ENCODE peak calls at places on chromosomes 12 and 14, in seven cellular contexts. One of them, this sample, is unnamed.
A peak's percentile ranks its signal among the peaks of the same experiment; 100 is the strongest.

GRCh38 chr14:35380794-35381193 is 23.8 kb downstream of the NFKBIA start:
- DNase-seq in WTC11: no peak
- DNase-seq in A549: peak; percentile 70
- DNase-seq in mammary epithelial cell: no peak
- DNase-seq in cardiac fibroblast: no peak
- DNase-seq in progenitor cell of endocrine pancreas: no peak
- DNase-seq in neural progenitor cell: no peak
- DNase-seq in this sample: no peak

GRCh38 chr14:59190372-59190771 is 1.9 kb downstream of the DAAM1 start:
- DNase-seq in WTC11: peak; percentile 31
- DNase-seq in A549: peak; percentile 29
- DNase-seq in mammary epithelial cell: no peak
- DNase-seq in cardiac fibroblast: peak; percentile 48
- DNase-seq in progenitor cell of endocrine pancreas: no peak
- DNase-seq in neural progenitor cell: peak; percentile 70
- DNase-seq in this sample: peak; percentile 21

GRCh38 chr14:90405755-90406154 is 8.9 kb downstream of the CALM1 start:
- DNase-seq in WTC11: no peak
- DNase-seq in A549: no peak
- DNase-seq in mammary epithelial cell: no peak
- DNase-seq in cardiac fibroblast: no peak
- DNase-seq in progenitor cell of endocrine pancreas: no peak
- DNase-seq in neural progenitor cell: no peak
- DNase-seq in this sample: no peak

GRCh38 chr14:42013560-42013959 is 406.9 kb downstream of the LRFN5 start:
- DNase-seq in WTC11: no peak
- DNase-seq in A549: no peak
- DNase-seq in mammary epithelial cell: no peak
- DNase-seq in cardiac fibroblast: no peak
- DNase-seq in progenitor cell of endocrine pancreas: no peak
- DNase-seq in neural progenitor cell: no peak
- DNase-seq in this sample: no peak

GRCh38 chr14:94770251-94770749 is 387 bp upstream of the GSC start:
- DNase-seq in WTC11: no peak
- DNase-seq in A549: no peak
- DNase-seq in mammary epithelial cell: no peak
- DNase-seq in cardiac fibroblast: no peak
- DNase-seq in progenitor cell of endocrine pancreas: no peak
- DNase-seq in neural progenitor cell: peak; percentile 94
- DNase-seq in this sample: no peak

GRCh38 chr14:71290960-71291466 is 383.8 kb downstream of the PCNX1 start:
- DNase-seq in WTC11: no peak
- DNase-seq in A549: peak; percentile 46
- DNase-seq in mammary epithelial cell: peak; percentile 89
- DNase-seq in cardiac fibroblast: peak; percentile 60
- DNase-seq in progenitor cell of endocrine pancreas: no peak
- DNase-seq in neural progenitor cell: no peak
- DNase-seq in this sample: no peak

GRCh38 chr12:80714846-80715245 is 1.9 kb upstream of the MYF5 start:
- DNase-seq in WTC11: no peak
- DNase-seq in A549: no peak
- DNase-seq in mammary epithelial cell: no peak
- DNase-seq in cardiac fibroblast: no peak
- DNase-seq in progenitor cell of endocrine pancreas: no peak
- DNase-seq in neural progenitor cell: no peak
- DNase-seq in this sample: no peak

GRCh38 chr14:100577986-100578431 is 9.2 kb downstream of the BEGAIN start:
- DNase-seq in WTC11: peak; percentile 4
- DNase-seq in A549: no peak
- DNase-seq in mammary epithelial cell: no peak
- DNase-seq in cardiac fibroblast: no peak
- DNase-seq in progenitor cell of endocrine pancreas: no peak
- DNase-seq in neural progenitor cell: no peak
- DNase-seq in this sample: no peak

GRCh38 chr12:132828706-132829534 is at the start of gene GOLGA3:
- DNase-seq in WTC11: peak; percentile 95
- DNase-seq in A549: peak; percentile 98
- DNase-seq in mammary epithelial cell: peak; percentile 89
- DNase-seq in cardiac fibroblast: peak; percentile 96
- DNase-seq in progenitor cell of endocrine pancreas: peak; percentile 89
- DNase-seq in neural progenitor cell: peak; percentile 97
- DNase-seq in this sample: peak; percentile 94

GRCh38 chr14:36520601-36521525 is 831 bp upstream of the NKX2-1 start:
- DNase-seq in WTC11: peak; percentile 73
- DNase-seq in A549: peak; percentile 57
- DNase-seq in mammary epithelial cell: peak; percentile 30
- DNase-seq in cardiac fibroblast: peak; percentile 15
- DNase-seq in progenitor cell of endocrine pancreas: peak; percentile 47
- DNase-seq in neural progenitor cell: peak; percentile 84
- DNase-seq in this sample: peak; percentile 75

GRCh38 chr12:27705263-27705662 is 5.4 kb upstream of the MRPS35 start:
- DNase-seq in WTC11: peak; percentile 54
- DNase-seq in A549: no peak
- DNase-seq in mammary epithelial cell: no peak
- DNase-seq in cardiac fibroblast: no peak
- DNase-seq in progenitor cell of endocrine pancreas: no peak
- DNase-seq in neural progenitor cell: peak; percentile 52
- DNase-seq in this sample: peak; percentile 11

GRCh38 chr14:54349713-54350112 is 47.1 kb upstream of the CDKN3 start:
- DNase-seq in WTC11: no peak
- DNase-seq in A549: no peak
- DNase-seq in mammary epithelial cell: no peak
- DNase-seq in cardiac fibroblast: no peak
- DNase-seq in progenitor cell of endocrine pancreas: no peak
- DNase-seq in neural progenitor cell: no peak
- DNase-seq in this sample: no peak

GRCh38 chr12:47328831-47329545 is 249.2 kb upstream of the AMIGO2 start:
- DNase-seq in WTC11: no peak
- DNase-seq in A549: no peak
- DNase-seq in mammary epithelial cell: peak; percentile 55
- DNase-seq in cardiac fibroblast: peak; percentile 51
- DNase-seq in progenitor cell of endocrine pancreas: no peak
- DNase-seq in neural progenitor cell: no peak
- DNase-seq in this sample: no peak

GRCh38 chr12:106118-106561 is 39.6 kb downstream of the IQSEC3 start:
- DNase-seq in WTC11: peak; percentile 46
- DNase-seq in A549: peak; percentile 25
- DNase-seq in mammary epithelial cell: no peak
- DNase-seq in cardiac fibroblast: no peak
- DNase-seq in progenitor cell of endocrine pancreas: no peak
- DNase-seq in neural progenitor cell: peak; percentile 63
- DNase-seq in this sample: no peak

GRCh38 chr14:91310620-91311283 is 66.2 kb upstream of the GPR68 start:
- DNase-seq in WTC11: no peak
- DNase-seq in A549: no peak
- DNase-seq in mammary epithelial cell: no peak
- DNase-seq in cardiac fibroblast: no peak
- DNase-seq in progenitor cell of endocrine pancreas: no peak
- DNase-seq in neural progenitor cell: no peak
- DNase-seq in this sample: no peak

GRCh38 chr12:89662623-89663022 is 46.0 kb downstream of the ATP2B1 start:
- DNase-seq in WTC11: no peak
- DNase-seq in A549: no peak
- DNase-seq in mammary epithelial cell: no peak
- DNase-seq in cardiac fibroblast: peak; percentile 25
- DNase-seq in progenitor cell of endocrine pancreas: no peak
- DNase-seq in neural progenitor cell: no peak
- DNase-seq in this sample: no peak

GRCh38 chr12:14473707-14474287 is 93.9 kb downstream of the PLBD1 start:
- DNase-seq in WTC11: no peak
- DNase-seq in A549: peak; percentile 50
- DNase-seq in mammary epithelial cell: peak; percentile 6
- DNase-seq in cardiac fibroblast: peak; percentile 34
- DNase-seq in progenitor cell of endocrine pancreas: no peak
- DNase-seq in neural progenitor cell: peak; percentile 15
- DNase-seq in this sample: no peak

GRCh38 chr14:50961606-50962259 is 17.4 kb upstream of the PYGL start:
- DNase-seq in WTC11: no peak
- DNase-seq in A549: peak; percentile 78
- DNase-seq in mammary epithelial cell: peak; percentile 74
- DNase-seq in cardiac fibroblast: peak; percentile 86
- DNase-seq in progenitor cell of endocrine pancreas: no peak
- DNase-seq in neural progenitor cell: no peak
- DNase-seq in this sample: no peak

GRCh38 chr12:5165296-5165970 is 121.8 kb downstream of the KCNA5 start:
- DNase-seq in WTC11: no peak
- DNase-seq in A549: no peak
- DNase-seq in mammary epithelial cell: no peak
- DNase-seq in cardiac fibroblast: no peak
- DNase-seq in progenitor cell of endocrine pancreas: no peak
- DNase-seq in neural progenitor cell: no peak
- DNase-seq in this sample: no peak

GRCh38 chr14:96189288-96189711 is 15.3 kb upstream of the BDKRB2 start:
- DNase-seq in WTC11: no peak
- DNase-seq in A549: no peak
- DNase-seq in mammary epithelial cell: no peak
- DNase-seq in cardiac fibroblast: peak; percentile 69
- DNase-seq in progenitor cell of endocrine pancreas: no peak
- DNase-seq in neural progenitor cell: no peak
- DNase-seq in this sample: no peak

GRCh38 chr12:10632226-10632625 is 18.8 kb upstream of the MAGOHB start:
- DNase-seq in WTC11: no peak
- DNase-seq in A549: no peak
- DNase-seq in mammary epithelial cell: no peak
- DNase-seq in cardiac fibroblast: no peak
- DNase-seq in progenitor cell of endocrine pancreas: no peak
- DNase-seq in neural progenitor cell: no peak
- DNase-seq in this sample: no peak

GRCh38 chr12:84397279-84397678 is 515.3 kb downstream of the SLC6A15 start:
- DNase-seq in WTC11: no peak
- DNase-seq in A549: no peak
- DNase-seq in mammary epithelial cell: no peak
- DNase-seq in cardiac fibroblast: peak; percentile 7
- DNase-seq in progenitor cell of endocrine pancreas: no peak
- DNase-seq in neural progenitor cell: no peak
- DNase-seq in this sample: no peak

GRCh38 chr14:61923348-61923747 is 161.1 kb downstream of the SNAPC1 start:
- DNase-seq in WTC11: no peak
- DNase-seq in A549: no peak
- DNase-seq in mammary epithelial cell: no peak
- DNase-seq in cardiac fibroblast: peak; percentile 3
- DNase-seq in progenitor cell of endocrine pancreas: no peak
- DNase-seq in neural progenitor cell: no peak
- DNase-seq in this sample: no peak
- TF ChIP-seq CTCF in WTC11: no peak
- TF ChIP-seq CTCF in A549: no peak
- TF ChIP-seq CTCF in mammary epithelial cell: peak; percentile 43
- TF ChIP-seq CTCF in cardiac fibroblast: peak; percentile 48
- TF ChIP-seq CTCF in progenitor cell of endocrine pancreas: peak; percentile 11
- TF ChIP-seq CTCF in neural progenitor cell: peak; percentile 42
- TF ChIP-seq CTCF in this sample: no peak

GRCh38 chr12:105100207-105100985 is 7.1 kb upstream of the WASHC4 start:
- DNase-seq in WTC11: no peak
- DNase-seq in A549: peak; percentile 52
- DNase-seq in mammary epithelial cell: peak; percentile 40
- DNase-seq in cardiac fibroblast: peak; percentile 75
- DNase-seq in progenitor cell of endocrine pancreas: no peak
- DNase-seq in neural progenitor cell: no peak
- DNase-seq in this sample: no peak

GRCh38 chr12:105099355-105099754 is 8.2 kb upstream of the WASHC4 start:
- DNase-seq in WTC11: no peak
- DNase-seq in A549: no peak
- DNase-seq in mammary epithelial cell: no peak
- DNase-seq in cardiac fibroblast: no peak
- DNase-seq in progenitor cell of endocrine pancreas: no peak
- DNase-seq in neural progenitor cell: no peak
- DNase-seq in this sample: no peak

GRCh38 chr12:105104762-105105161 is 2.8 kb upstream of the WASHC4 start:
- DNase-seq in WTC11: no peak
- DNase-seq in A549: no peak
- DNase-seq in mammary epithelial cell: no peak
- DNase-seq in cardiac fibroblast: no peak
- DNase-seq in progenitor cell of endocrine pancreas: no peak
- DNase-seq in neural progenitor cell: no peak
- DNase-seq in this sample: no peak

GRCh38 chr12:105102673-105103072 is 4.9 kb upstream of the WASHC4 start:
- DNase-seq in WTC11: no peak
- DNase-seq in A549: no peak
- DNase-seq in mammary epithelial cell: no peak
- DNase-seq in cardiac fibroblast: no peak
- DNase-seq in progenitor cell of endocrine pancreas: no peak
- DNase-seq in neural progenitor cell: no peak
- DNase-seq in this sample: no peak

DNA sequence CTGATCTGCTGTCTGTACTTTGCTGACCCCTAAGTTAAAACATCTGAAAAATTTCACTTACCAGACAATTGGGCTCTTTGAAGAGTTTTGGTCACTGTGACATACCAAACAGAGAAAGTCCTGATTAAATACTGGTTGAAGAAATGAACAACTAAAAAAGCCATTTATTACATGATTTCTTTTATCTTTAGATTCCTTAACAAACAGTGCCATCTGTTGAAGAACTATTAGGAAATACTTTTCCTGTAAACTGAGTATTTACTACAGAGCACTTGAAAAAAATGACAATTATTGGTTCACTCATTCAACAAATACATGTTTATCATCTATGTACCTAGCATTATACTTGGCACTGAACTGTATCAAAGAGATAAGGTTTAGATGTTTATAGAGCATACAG is 6.5 kb upstream of the WASHC4 start:
- DNase-seq in WTC11: no peak
- DNase-seq in A549: no peak
- DNase-seq in mammary epithelial cell: no peak
- DNase-seq in cardiac fibroblast: peak; percentile 59
- DNase-seq in progenitor cell of endocrine pancreas: no peak
- DNase-seq in neural progenitor cell: no peak
- DNase-seq in this sample: no peak
- TF ChIP-seq CTCF in WTC11: no peak
- TF ChIP-seq CTCF in A549: peak; percentile 54
- TF ChIP-seq CTCF in mammary epithelial cell: no peak
- TF ChIP-seq CTCF in cardiac fibroblast: no peak
- TF ChIP-seq CTCF in progenitor cell of endocrine pancreas: no peak
- TF ChIP-seq CTCF in neural progenitor cell: peak; percentile 12
- TF ChIP-seq CTCF in this sample: no peak

GRCh38 chr12:62250671-62251608 is 9.3 kb upstream of the USP15 start:
- DNase-seq in WTC11: no peak
- DNase-seq in A549: no peak
- DNase-seq in mammary epithelial cell: peak; percentile 74
- DNase-seq in cardiac fibroblast: peak; percentile 87
- DNase-seq in progenitor cell of endocrine pancreas: no peak
- DNase-seq in neural progenitor cell: no peak
- DNase-seq in this sample: no peak
- TF ChIP-seq CTCF in WTC11: no peak
- TF ChIP-seq CTCF in A549: no peak
- TF ChIP-seq CTCF in mammary epithelial cell: no peak
- TF ChIP-seq CTCF in cardiac fibroblast: no peak
- TF ChIP-seq CTCF in progenitor cell of endocrine pancreas: no peak
- TF ChIP-seq CTCF in neural progenitor cell: no peak
- TF ChIP-seq CTCF in this sample: no peak

DNA sequence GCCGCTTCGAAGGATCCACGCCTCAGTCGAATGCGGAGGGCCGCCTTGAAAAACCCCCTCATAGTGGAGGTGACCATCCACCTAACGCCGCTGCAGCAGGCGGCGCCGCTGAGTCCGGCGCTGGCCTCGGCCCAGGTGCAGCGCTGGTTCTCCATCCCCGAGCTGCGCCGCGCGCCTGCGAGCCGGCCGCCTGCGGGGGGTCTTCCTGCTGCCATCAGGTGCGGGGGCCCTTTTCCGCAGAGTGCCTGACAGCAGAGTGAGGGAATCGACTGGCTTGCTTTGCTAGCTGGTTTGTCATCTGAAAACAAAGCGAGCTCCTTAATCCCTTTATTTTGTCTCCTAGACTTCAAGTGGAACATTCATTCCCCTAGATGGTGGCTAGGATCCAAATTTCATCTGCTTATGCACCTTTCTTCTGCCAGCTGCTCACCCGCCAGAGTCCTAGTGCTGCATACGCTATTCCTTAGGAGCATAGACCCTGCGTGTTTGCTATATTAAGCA is 10.4 kb upstream of the DNAL1 start:
- DNase-seq in WTC11: peak; percentile 92
- DNase-seq in A549: no peak
- DNase-seq in mammary epithelial cell: no peak
- DNase-seq in cardiac fibroblast: peak; percentile 24
- DNase-seq in progenitor cell of endocrine pancreas: peak; percentile 48
- DNase-seq in neural progenitor cell: peak; percentile 82
- DNase-seq in this sample: no peak
- TF ChIP-seq CTCF in WTC11: no peak
- TF ChIP-seq CTCF in A549: no peak
- TF ChIP-seq CTCF in mammary epithelial cell: peak; percentile 34
- TF ChIP-seq CTCF in cardiac fibroblast: peak; percentile 16
- TF ChIP-seq CTCF in progenitor cell of endocrine pancreas: peak; percentile 48
- TF ChIP-seq CTCF in neural progenitor cell: peak; percentile 42
- TF ChIP-seq CTCF in this sample: no peak

This sample was measured in nephron progenitor cell.